ENCODE peak calls at places on chromosome 6, in nine cellular contexts. V is MM.1S, A is GM23248, Y is HCT116, K is OCI-LY7, F is GM23338, C is PC-3, M is Karpas-422, W is hepatocyte. O is an unnamed sample. For H3K9me2, the result is how much of the 10 kb centered on the place peaks cover.

GRCh38 chr6:30888472-30889137 is 4.3 kb downstream of the DDR1 start:
- DNase-seq in V (no peak), A (peak), Y (no peak), K (no peak), F (no peak), C (peak), M (no peak), W (no peak), O (no peak)

GRCh38 chr6:109958626-109959025 is 19.5 kb upstream of the GPR6 start:
- DNase-seq in V (no peak), A (no peak), Y (no peak), K (no peak), F (no peak), C (no peak), M (no peak), W (no peak), O (no peak)

GRCh38 chr6:105691064-105691463 is 288.2 kb upstream of the PREP start:
- DNase-seq in V (no peak), A (no peak), Y (no peak), K (no peak), F (no peak), C (no peak), M (no peak), W (no peak), O (no peak)

GRCh38 chr6:166268431-166268830 is 39.8 kb downstream of the PRR18 start:
- DNase-seq in V (no peak), A (no peak), Y (no peak), K (no peak), F (peak), C (no peak), M (no peak), W (no peak), O (no peak)

GRCh38 chr6:128036808-128037570 is 136.1 kb upstream of the THEMIS start:
- DNase-seq in V (no peak), A (peak), Y (no peak), K (no peak), F (no peak), C (no peak), M (no peak), W (no peak), O (no peak)

GRCh38 chr6:82033631-82034211 is 213.8 kb downstream of the IBTK start:
- DNase-seq in V (no peak), A (peak), Y (no peak), K (no peak), F (no peak), C (no peak), M (no peak), W (no peak), O (no peak)

GRCh38 chr6:143843689-143844405 is 709 bp downstream of the LTV1 start:
- DNase-seq in V (no peak), A (peak), Y (no peak), K (peak), F (no peak), C (no peak), M (peak), W (peak), O (no peak)

GRCh38 chr6:38554700-38555413 is 84.9 kb downstream of the BTBD9 start:
- DNase-seq in V (no peak), A (peak), Y (no peak), K (no peak), F (peak), C (peak), M (no peak), W (no peak), O (no peak)

GRCh38 chr6:54244430-54244829 is 63.8 kb upstream of the TINAG start:
- DNase-seq in V (peak), A (peak), Y (peak), K (peak), F (peak), C (peak), M (peak), W (peak), O (no peak)

GRCh38 chr6:21050930-21051329 is 516.7 kb downstream of the CDKAL1 start:
- DNase-seq in V (no peak), A (no peak), Y (no peak), K (no peak), F (no peak), C (no peak), M (no peak), W (no peak), O (no peak)

GRCh38 chr6:43383021-43383667 is 13.7 kb upstream of the ZNF318 start:
- DNase-seq in V (no peak), A (peak), Y (no peak), K (no peak), F (no peak), C (peak), M (no peak), W (no peak), O (no peak)

GRCh38 chr6:30686908-30687658 is 638 bp upstream of the PPP1R18 start:
- DNase-seq in V (peak), A (peak), Y (no peak), K (peak), F (peak), C (peak), M (peak), W (peak), O (peak)

GRCh38 chr6:894274-894673 is 201.3 kb upstream of the EXOC2 start:
- DNase-seq in V (no peak), A (no peak), Y (no peak), K (no peak), F (peak), C (no peak), M (peak), W (no peak), O (no peak)

GRCh38 chr6:138945354-138945753 is 42.7 kb downstream of the REPS1 start:
- DNase-seq in V (no peak), A (peak), Y (no peak), K (no peak), F (peak), C (peak), M (no peak), W (no peak), O (no peak)

GRCh38 chr6:136751478-136751956 is 40.8 kb downstream of the MAP3K5 start:
- DNase-seq in V (peak), A (no peak), Y (no peak), K (peak), F (no peak), C (no peak), M (no peak), W (no peak), O (no peak)

GRCh38 chr6:158488065-158488464 is 71.8 kb upstream of the TMEM181 start:
- DNase-seq in V (no peak), A (peak), Y (peak), K (no peak), F (no peak), C (peak), M (no peak), W (no peak), O (peak)

GRCh38 chr6:75502884-75503283 is 9.3 kb upstream of the FILIP1 start:
- DNase-seq in V (no peak), A (no peak), Y (no peak), K (no peak), F (no peak), C (no peak), M (no peak), W (no peak), O (no peak)

GRCh38 chr6:166296035-166296883 is 11.9 kb downstream of the PRR18 start:
- DNase-seq in V (no peak), A (no peak), Y (no peak), K (no peak), F (no peak), C (no peak), M (no peak), W (no peak), O (no peak)

GRCh38 chr6:35903679-35904078 is 17.2 kb downstream of the SRPK1 start:
- DNase-seq in V (no peak), A (no peak), Y (no peak), K (no peak), F (no peak), C (no peak), M (no peak), W (no peak), O (no peak)

DNA sequence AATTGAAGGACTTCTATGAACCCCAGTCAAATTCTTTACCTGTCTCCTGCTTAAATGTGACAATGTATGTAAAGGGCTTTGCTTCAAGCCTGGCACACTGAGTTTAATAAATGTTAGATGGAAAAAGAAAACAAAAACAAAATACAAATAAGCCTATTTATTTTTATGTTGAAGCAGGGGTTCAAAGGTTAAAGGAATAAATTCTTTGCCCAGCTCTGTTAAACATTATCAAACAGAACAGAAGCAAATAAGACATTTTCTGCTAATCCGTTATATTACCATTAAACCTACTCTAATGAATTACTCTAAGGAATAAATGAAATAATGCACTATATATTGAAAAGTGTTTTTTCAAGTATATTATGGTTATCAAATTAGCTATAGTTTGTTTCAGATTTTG is 182.5 kb upstream of the CEP162 start:
- DNase-seq in V (no peak), A (no peak), Y (no peak), K (no peak), F (no peak), C (no peak), M (no peak), W (no peak), O (no peak)
- H3K9me2 ChIP-seq in V (under half), A (under half), Y (under half), K (under half), F (under half), C (under half), M (under half), W (under half), O (under half)

DNA sequence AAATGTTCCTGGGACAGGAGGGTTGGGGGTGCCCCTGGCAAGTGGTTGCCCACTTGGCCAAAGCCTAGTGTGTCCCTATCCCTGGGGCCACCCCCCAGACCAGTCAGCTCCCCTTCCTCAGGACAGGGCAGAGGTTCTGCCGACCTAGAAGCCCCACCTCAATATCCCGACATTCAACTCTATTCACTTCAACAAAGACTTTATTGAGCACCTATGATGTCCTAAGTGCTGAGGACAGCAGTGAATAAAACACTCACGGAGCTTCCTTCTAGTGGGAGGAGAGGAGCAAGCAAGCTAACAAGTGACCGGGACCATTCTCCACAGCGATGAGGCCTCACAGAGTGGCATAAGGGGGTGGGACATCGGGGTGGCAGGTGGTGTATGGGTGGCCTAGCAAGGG is 52.7 kb downstream of the GRM4 start:
- DNase-seq in V (no peak), A (no peak), Y (no peak), K (no peak), F (no peak), C (no peak), M (no peak), W (no peak), O (no peak)
- H3K4me2 ChIP-seq in V (no peak), A (no peak), Y (no peak), K (no peak), F (no peak), C (no peak), M (no peak), W (no peak), O (no peak)

GRCh38 chr6:34888441-34888820 is 589 bp upstream of the TAF11 start:
- DNase-seq in V (peak), A (no peak), Y (no peak), K (peak), F (no peak), C (no peak), M (no peak), W (no peak), O (no peak)

GRCh38 chr6:34891296-34891695 is 2.2 kb downstream of the ANKS1A start:
- DNase-seq in V (no peak), A (no peak), Y (no peak), K (no peak), F (no peak), C (peak), M (no peak), W (no peak), O (no peak)

GRCh38 chr6:34887753-34888440 is at the start of gene TAF11:
- DNase-seq in V (peak), A (peak), Y (peak), K (peak), F (peak), C (peak), M (peak), W (peak), O (peak)

GRCh38 chr6:34888874-34889555 is at the start of gene ANKS1A:
- DNase-seq in V (peak), A (peak), Y (peak), K (peak), F (peak), C (peak), M (peak), W (peak), O (peak)

GRCh38 chr6:34890526-34890910 is 1.5 kb downstream of the ANKS1A start:
- DNase-seq in V (no peak), A (no peak), Y (no peak), K (no peak), F (no peak), C (no peak), M (no peak), W (no peak), O (no peak)
- H3K9me2 ChIP-seq in V (under half), A (under half), Y (under half), K (under half), F (under half), C (under half), M (under half), W (under half), O (under half)

DNA sequence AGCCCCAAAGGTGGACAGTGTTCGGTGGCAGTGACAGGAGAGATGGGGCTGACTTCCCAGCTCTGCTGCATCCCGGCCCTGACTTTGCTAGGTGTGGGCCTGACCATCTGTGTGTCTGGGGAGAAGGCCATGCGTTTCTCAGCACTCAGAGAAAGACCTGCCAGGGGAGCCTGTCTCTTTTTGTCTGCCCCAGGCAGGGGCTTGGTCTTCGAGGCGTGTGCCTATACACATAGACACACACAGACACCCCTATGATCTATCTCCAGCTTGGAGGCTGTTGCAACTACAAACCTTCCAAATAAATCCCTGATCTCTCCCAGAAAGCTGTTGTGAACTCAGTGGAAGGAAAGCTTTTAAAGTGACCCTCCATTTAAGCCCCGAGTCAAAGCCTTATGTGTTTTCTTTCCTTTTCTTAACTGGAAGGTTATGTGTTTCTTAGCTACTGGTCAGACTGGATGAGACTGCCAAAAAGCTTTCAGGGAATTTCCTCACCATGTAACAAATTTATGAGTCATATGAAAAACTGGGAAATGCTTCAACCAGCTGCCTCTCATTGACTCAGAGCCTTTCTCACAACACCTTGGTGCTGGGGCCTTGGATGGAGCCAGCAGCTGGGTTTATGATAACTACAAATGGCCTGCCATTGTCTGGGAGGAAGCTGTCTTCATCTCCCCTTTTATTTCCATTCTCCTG is 102.6 kb downstream of the CDC5L start:
- DNase-seq in V (no peak), A (peak), Y (peak), K (no peak), F (no peak), C (peak), M (no peak), W (peak), O (peak)
- H3K4me2 ChIP-seq in V (no peak), A (peak), Y (peak), K (no peak), F (no peak), C (peak), M (no peak), W (peak), O (peak)

GRCh38 chr6:100167585-100167984 is 173.6 kb upstream of the MCHR2 start:
- DNase-seq in V (no peak), A (no peak), Y (no peak), K (no peak), F (peak), C (no peak), M (no peak), W (no peak), O (no peak)

GRCh38 chr6:100165442-100165841 is 171.4 kb upstream of the MCHR2 start:
- DNase-seq in V (no peak), A (no peak), Y (no peak), K (no peak), F (no peak), C (no peak), M (no peak), W (no peak), O (no peak)

GRCh38 chr6:100163035-100163434 is 169.0 kb upstream of the MCHR2 start:
- DNase-seq in V (no peak), A (no peak), Y (no peak), K (no peak), F (peak), C (no peak), M (no peak), W (no peak), O (no peak)

GRCh38 chr6:100171533-100172321 is 177.7 kb upstream of the MCHR2 start:
- DNase-seq in V (no peak), A (peak), Y (no peak), K (no peak), F (no peak), C (no peak), M (no peak), W (no peak), O (no peak)

GRCh38 chr6:100166991-100167390 is 173.0 kb upstream of the MCHR2 start:
- DNase-seq in V (no peak), A (no peak), Y (no peak), K (no peak), F (no peak), C (no peak), M (no peak), W (no peak), O (no peak)
- H3K9me2 ChIP-seq in V (under half), A (under half), Y (under half), K (under half), F (under half), C (under half), M (under half), W (under half), O (under half)

GRCh38 chr6:108116781-108117426 is 42.4 kb upstream of the OSTM1 start:
- DNase-seq in V (no peak), A (no peak), Y (no peak), K (no peak), F (peak), C (no peak), M (no peak), W (no peak), O (no peak)
- H3K4me2 ChIP-seq in V (peak), A (peak), Y (no peak), K (peak), F (peak), C (no peak), M (peak), W (peak), O (peak)

O was measured in PC-9.